ENCODE peak calls at places on chromosomes 2 and 18, in eight cellular contexts. One of them, this sample, is unnamed.

GRCh38 chr18:49094979-49095632 is 144.3 kb upstream of the SMAD7 start:
- DNase-seq in stomach: no peak
- DNase-seq in skeletal muscle cell: peak
- DNase-seq in sigmoid colon: no peak
- DNase-seq in psoas muscle: no peak
- DNase-seq in cardiac fibroblast: peak
- DNase-seq in heart left ventricle: no peak
- DNase-seq in kidney epithelial cell: peak
- DNase-seq in this sample: peak

GRCh38 chr2:108412995-108413726 is 35.4 kb downstream of the SULT1C4 start:
- DNase-seq in psoas muscle: no peak
- DNase-seq in heart left ventricle: no peak
- DNase-seq in skeletal muscle cell: peak
- DNase-seq in kidney epithelial cell: peak
- DNase-seq in stomach: no peak
- DNase-seq in sigmoid colon: no peak
- DNase-seq in cardiac fibroblast: peak
- DNase-seq in this sample: peak

GRCh38 chr18:34084635-34085034 is 140.1 kb downstream of the NOL4 start:
- DNase-seq in stomach: no peak
- DNase-seq in heart left ventricle: no peak
- DNase-seq in skeletal muscle cell: no peak
- DNase-seq in psoas muscle: no peak
- DNase-seq in sigmoid colon: no peak
- DNase-seq in cardiac fibroblast: no peak
- DNase-seq in kidney epithelial cell: no peak
- DNase-seq in this sample: no peak

GRCh38 chr18:3357516-3357915 is 92.5 kb upstream of the TGIF1 start:
- DNase-seq in skeletal muscle cell: no peak
- DNase-seq in sigmoid colon: no peak
- DNase-seq in cardiac fibroblast: no peak
- DNase-seq in stomach: no peak
- DNase-seq in psoas muscle: no peak
- DNase-seq in kidney epithelial cell: no peak
- DNase-seq in heart left ventricle: no peak
- DNase-seq in this sample: no peak

GRCh38 chr2:242056785-242057184 is 187.3 kb downstream of the RTP5 start:
- DNase-seq in skeletal muscle cell: no peak
- DNase-seq in psoas muscle: no peak
- DNase-seq in kidney epithelial cell: no peak
- DNase-seq in stomach: no peak
- DNase-seq in heart left ventricle: no peak
- DNase-seq in cardiac fibroblast: no peak
- DNase-seq in sigmoid colon: peak
- DNase-seq in this sample: no peak

GRCh38 chr2:174788291-174788929 is 24.1 kb upstream of the CHRNA1 start:
- DNase-seq in psoas muscle: no peak
- DNase-seq in heart left ventricle: no peak
- DNase-seq in sigmoid colon: no peak
- DNase-seq in kidney epithelial cell: no peak
- DNase-seq in stomach: no peak
- DNase-seq in cardiac fibroblast: no peak
- DNase-seq in skeletal muscle cell: no peak
- DNase-seq in this sample: peak

GRCh38 chr2:96265349-96265839 is 403 bp downstream of the TMEM127 start:
- DNase-seq in psoas muscle: no peak
- DNase-seq in sigmoid colon: peak
- DNase-seq in cardiac fibroblast: peak
- DNase-seq in heart left ventricle: peak
- DNase-seq in kidney epithelial cell: no peak
- DNase-seq in skeletal muscle cell: no peak
- DNase-seq in stomach: peak
- DNase-seq in this sample: no peak

GRCh38 chr18:27674411-27674810 is 489.3 kb upstream of the CHST9 start:
- DNase-seq in psoas muscle: no peak
- DNase-seq in cardiac fibroblast: no peak
- DNase-seq in sigmoid colon: no peak
- DNase-seq in skeletal muscle cell: no peak
- DNase-seq in kidney epithelial cell: no peak
- DNase-seq in stomach: no peak
- DNase-seq in heart left ventricle: no peak
- DNase-seq in this sample: no peak

GRCh38 chr2:86023366-86023712 is 82.3 kb downstream of the POLR1A start:
- DNase-seq in skeletal muscle cell: no peak
- DNase-seq in kidney epithelial cell: no peak
- DNase-seq in sigmoid colon: no peak
- DNase-seq in cardiac fibroblast: no peak
- DNase-seq in heart left ventricle: no peak
- DNase-seq in stomach: no peak
- DNase-seq in psoas muscle: no peak
- DNase-seq in this sample: no peak

GRCh38 chr2:42572297-42573081 is 4.1 kb downstream of the MTA3 start:
- DNase-seq in skeletal muscle cell: no peak
- DNase-seq in cardiac fibroblast: no peak
- DNase-seq in stomach: peak
- DNase-seq in heart left ventricle: no peak
- DNase-seq in psoas muscle: no peak
- DNase-seq in kidney epithelial cell: no peak
- DNase-seq in sigmoid colon: no peak
- DNase-seq in this sample: no peak

GRCh38 chr18:31302991-31303390 is 15.0 kb upstream of the DSG1 start:
- DNase-seq in cardiac fibroblast: no peak
- DNase-seq in kidney epithelial cell: peak
- DNase-seq in stomach: no peak
- DNase-seq in sigmoid colon: no peak
- DNase-seq in heart left ventricle: no peak
- DNase-seq in psoas muscle: no peak
- DNase-seq in skeletal muscle cell: no peak
- DNase-seq in this sample: peak

GRCh38 chr18:3916082-3916481 is 466.1 kb downstream of the TGIF1 start:
- DNase-seq in stomach: no peak
- DNase-seq in kidney epithelial cell: no peak
- DNase-seq in sigmoid colon: no peak
- DNase-seq in psoas muscle: no peak
- DNase-seq in heart left ventricle: peak
- DNase-seq in skeletal muscle cell: no peak
- DNase-seq in cardiac fibroblast: no peak
- DNase-seq in this sample: no peak

GRCh38 chr2:180240774-180241173 is 233.7 kb upstream of the CWC22 start:
- DNase-seq in sigmoid colon: no peak
- DNase-seq in kidney epithelial cell: no peak
- DNase-seq in cardiac fibroblast: peak
- DNase-seq in skeletal muscle cell: no peak
- DNase-seq in stomach: no peak
- DNase-seq in psoas muscle: no peak
- DNase-seq in heart left ventricle: no peak
- DNase-seq in this sample: peak

GRCh38 chr2:38246105-38246504 is 131.0 kb downstream of the ATL2 start:
- DNase-seq in heart left ventricle: no peak
- DNase-seq in kidney epithelial cell: no peak
- DNase-seq in sigmoid colon: no peak
- DNase-seq in stomach: no peak
- DNase-seq in cardiac fibroblast: no peak
- DNase-seq in psoas muscle: no peak
- DNase-seq in skeletal muscle cell: no peak
- DNase-seq in this sample: no peak

GRCh38 chr2:38248707-38249106 is 128.4 kb downstream of the ATL2 start:
- DNase-seq in skeletal muscle cell: no peak
- DNase-seq in sigmoid colon: no peak
- DNase-seq in psoas muscle: no peak
- DNase-seq in stomach: no peak
- DNase-seq in kidney epithelial cell: no peak
- DNase-seq in cardiac fibroblast: no peak
- DNase-seq in heart left ventricle: no peak
- DNase-seq in this sample: no peak

GRCh38 chr2:38245114-38245641 is 131.9 kb downstream of the ATL2 start:
- DNase-seq in stomach: no peak
- DNase-seq in sigmoid colon: no peak
- DNase-seq in kidney epithelial cell: peak
- DNase-seq in cardiac fibroblast: no peak
- DNase-seq in psoas muscle: no peak
- DNase-seq in heart left ventricle: no peak
- DNase-seq in skeletal muscle cell: no peak
- DNase-seq in this sample: no peak

GRCh38 chr2:38251940-38252339 is 125.1 kb downstream of the ATL2 start:
- DNase-seq in stomach: no peak
- DNase-seq in kidney epithelial cell: no peak
- DNase-seq in heart left ventricle: no peak
- DNase-seq in cardiac fibroblast: no peak
- DNase-seq in sigmoid colon: no peak
- DNase-seq in skeletal muscle cell: no peak
- DNase-seq in psoas muscle: no peak
- DNase-seq in this sample: no peak

DNA sequence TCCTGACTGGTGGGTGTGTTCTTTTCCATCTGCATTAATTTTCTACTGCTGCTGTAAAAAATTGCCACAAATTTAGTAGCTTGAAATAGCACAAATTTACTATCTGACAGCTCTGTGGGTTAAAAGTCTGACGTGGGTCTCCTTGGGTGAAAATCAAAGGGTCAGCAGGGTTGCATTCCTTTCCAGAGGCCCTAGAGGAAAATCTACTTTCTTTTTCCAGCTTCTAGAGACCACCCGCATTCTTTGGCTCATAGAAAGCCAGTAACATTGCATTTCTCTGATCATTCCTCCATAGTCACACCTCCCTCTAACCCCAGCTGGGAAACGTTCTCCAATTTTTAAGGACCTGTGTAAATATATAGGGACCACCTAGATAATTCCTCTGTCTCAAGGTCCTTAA is 128.8 kb downstream of the ATL2 start:
- DNase-seq in stomach: no peak
- DNase-seq in kidney epithelial cell: no peak
- DNase-seq in heart left ventricle: no peak
- DNase-seq in skeletal muscle cell: no peak
- DNase-seq in psoas muscle: no peak
- DNase-seq in cardiac fibroblast: no peak
- DNase-seq in sigmoid colon: no peak
- DNase-seq in this sample: no peak
- H3K4me3 ChIP-seq in stomach: no peak
- H3K4me3 ChIP-seq in kidney epithelial cell: no peak
- H3K4me3 ChIP-seq in heart left ventricle: no peak
- H3K4me3 ChIP-seq in skeletal muscle cell: no peak
- H3K4me3 ChIP-seq in psoas muscle: no peak
- H3K4me3 ChIP-seq in cardiac fibroblast: no peak
- H3K4me3 ChIP-seq in sigmoid colon: no peak
- H3K4me3 ChIP-seq in this sample: no peak

GRCh38 chr2:133633851-133634250 is 65.6 kb upstream of the NCKAP5 start:
- DNase-seq in skeletal muscle cell: no peak
- DNase-seq in sigmoid colon: no peak
- DNase-seq in heart left ventricle: no peak
- DNase-seq in kidney epithelial cell: no peak
- DNase-seq in cardiac fibroblast: peak
- DNase-seq in stomach: no peak
- DNase-seq in psoas muscle: no peak
- DNase-seq in this sample: peak
- H3K4me3 ChIP-seq in skeletal muscle cell: peak
- H3K4me3 ChIP-seq in sigmoid colon: peak
- H3K4me3 ChIP-seq in heart left ventricle: peak
- H3K4me3 ChIP-seq in kidney epithelial cell: no peak
- H3K4me3 ChIP-seq in cardiac fibroblast: peak
- H3K4me3 ChIP-seq in stomach: no peak
- H3K4me3 ChIP-seq in psoas muscle: no peak
- H3K4me3 ChIP-seq in this sample: no peak

GRCh38 chr2:197165020-197165419 is 145.6 kb downstream of the ANKRD44 start:
- DNase-seq in kidney epithelial cell: no peak
- DNase-seq in stomach: no peak
- DNase-seq in psoas muscle: no peak
- DNase-seq in skeletal muscle cell: no peak
- DNase-seq in heart left ventricle: no peak
- DNase-seq in cardiac fibroblast: no peak
- DNase-seq in sigmoid colon: no peak
- DNase-seq in this sample: no peak

GRCh38 chr2:197159681-197160211 is 150.8 kb downstream of the ANKRD44 start:
- DNase-seq in heart left ventricle: no peak
- DNase-seq in stomach: no peak
- DNase-seq in psoas muscle: no peak
- DNase-seq in kidney epithelial cell: peak
- DNase-seq in sigmoid colon: no peak
- DNase-seq in cardiac fibroblast: peak
- DNase-seq in skeletal muscle cell: no peak
- DNase-seq in this sample: peak

GRCh38 chr2:197161738-197162137 is 148.8 kb downstream of the ANKRD44 start:
- DNase-seq in stomach: no peak
- DNase-seq in sigmoid colon: no peak
- DNase-seq in psoas muscle: no peak
- DNase-seq in skeletal muscle cell: no peak
- DNase-seq in cardiac fibroblast: no peak
- DNase-seq in heart left ventricle: no peak
- DNase-seq in kidney epithelial cell: no peak
- DNase-seq in this sample: no peak

GRCh38 chr2:197167608-197168287 is 142.8 kb downstream of the ANKRD44 start:
- DNase-seq in heart left ventricle: no peak
- DNase-seq in psoas muscle: no peak
- DNase-seq in cardiac fibroblast: no peak
- DNase-seq in sigmoid colon: no peak
- DNase-seq in kidney epithelial cell: no peak
- DNase-seq in stomach: no peak
- DNase-seq in skeletal muscle cell: no peak
- DNase-seq in this sample: no peak

GRCh38 chr2:197163755-197164753 is 146.5 kb downstream of the ANKRD44 start:
- DNase-seq in psoas muscle: peak
- DNase-seq in cardiac fibroblast: no peak
- DNase-seq in kidney epithelial cell: no peak
- DNase-seq in sigmoid colon: no peak
- DNase-seq in heart left ventricle: peak
- DNase-seq in stomach: no peak
- DNase-seq in skeletal muscle cell: no peak
- DNase-seq in this sample: no peak
- H3K4me3 ChIP-seq in psoas muscle: peak
- H3K4me3 ChIP-seq in cardiac fibroblast: no peak
- H3K4me3 ChIP-seq in kidney epithelial cell: no peak
- H3K4me3 ChIP-seq in sigmoid colon: peak
- H3K4me3 ChIP-seq in heart left ventricle: peak
- H3K4me3 ChIP-seq in stomach: peak
- H3K4me3 ChIP-seq in skeletal muscle cell: peak
- H3K4me3 ChIP-seq in this sample: no peak

GRCh38 chr2:37332560-37332959 is 7.9 kb upstream of the PRKD3 start:
- DNase-seq in cardiac fibroblast: no peak
- DNase-seq in skeletal muscle cell: no peak
- DNase-seq in heart left ventricle: no peak
- DNase-seq in kidney epithelial cell: no peak
- DNase-seq in stomach: no peak
- DNase-seq in sigmoid colon: no peak
- DNase-seq in psoas muscle: no peak
- DNase-seq in this sample: no peak

GRCh38 chr2:37337636-37338280 is 6.7 kb upstream of the QPCT start:
- DNase-seq in sigmoid colon: no peak
- DNase-seq in kidney epithelial cell: no peak
- DNase-seq in heart left ventricle: no peak
- DNase-seq in skeletal muscle cell: no peak
- DNase-seq in psoas muscle: no peak
- DNase-seq in stomach: no peak
- DNase-seq in cardiac fibroblast: peak
- DNase-seq in this sample: no peak

GRCh38 chr2:37338933-37339332 is 5.5 kb upstream of the QPCT start:
- DNase-seq in psoas muscle: no peak
- DNase-seq in cardiac fibroblast: no peak
- DNase-seq in skeletal muscle cell: no peak
- DNase-seq in stomach: no peak
- DNase-seq in sigmoid colon: no peak
- DNase-seq in heart left ventricle: no peak
- DNase-seq in kidney epithelial cell: no peak
- DNase-seq in this sample: no peak

GRCh38 chr2:37333256-37333655 is 8.6 kb upstream of the PRKD3 start:
- DNase-seq in skeletal muscle cell: no peak
- DNase-seq in sigmoid colon: no peak
- DNase-seq in stomach: no peak
- DNase-seq in kidney epithelial cell: no peak
- DNase-seq in heart left ventricle: no peak
- DNase-seq in psoas muscle: no peak
- DNase-seq in cardiac fibroblast: no peak
- DNase-seq in this sample: no peak

GRCh38 chr2:37335604-37336003 is 8.8 kb upstream of the QPCT start:
- DNase-seq in skeletal muscle cell: no peak
- DNase-seq in heart left ventricle: no peak
- DNase-seq in psoas muscle: no peak
- DNase-seq in cardiac fibroblast: no peak
- DNase-seq in sigmoid colon: no peak
- DNase-seq in kidney epithelial cell: no peak
- DNase-seq in stomach: no peak
- DNase-seq in this sample: no peak
- H3K4me3 ChIP-seq in skeletal muscle cell: no peak
- H3K4me3 ChIP-seq in heart left ventricle: no peak
- H3K4me3 ChIP-seq in psoas muscle: no peak
- H3K4me3 ChIP-seq in cardiac fibroblast: no peak
- H3K4me3 ChIP-seq in sigmoid colon: no peak
- H3K4me3 ChIP-seq in kidney epithelial cell: no peak
- H3K4me3 ChIP-seq in stomach: no peak
- H3K4me3 ChIP-seq in this sample: no peak

This sample was measured in fibroblast of mammary gland.